ENCODE peak calls at places on chromosome X, in eight cellular contexts. B, C, O, N, K, E, D and V are unnamed samples.

GRCh38 chrX:74297766-74298165 is 6.2 kb upstream of the ZCCHC13 start:
- DNase-seq in B (no peak), C (no peak), O (no peak), N (no peak), K (no peak), E (no peak), D (no peak), V (no peak)

GRCh38 chrX:78329486-78329885 is 2.1 kb upstream of the CYSLTR1 start:
- DNase-seq in B (no peak), C (no peak), O (no peak), N (no peak), K (no peak), E (no peak), D (peak; percentile 31), V (no peak)

GRCh38 chrX:96211953-96212352 is 472.7 kb upstream of the DIAPH2 start:
- DNase-seq in B (no peak), C (no peak), O (no peak), N (no peak), K (no peak), E (no peak), D (no peak), V (no peak)

GRCh38 chrX:22699591-22700091 is 300.1 kb upstream of the DDX53 start:
- DNase-seq in B (no peak), C (no peak), O (no peak), N (peak; percentile 63), K (no peak), E (no peak), D (no peak), V (peak; percentile 84)

GRCh38 chrX:85004255-85004654 is 578 bp downstream of the APOOL start:
- DNase-seq in B (no peak), C (no peak), O (no peak), N (no peak), K (no peak), E (no peak), D (no peak), V (no peak)

GRCh38 chrX:125004799-125005198 is 314.9 kb upstream of the TEX13C start:
- DNase-seq in B (no peak), C (no peak), O (no peak), N (no peak), K (no peak), E (no peak), D (no peak), V (no peak)

GRCh38 chrX:85243155-85243554 is 424 bp downstream of the SATL1 start:
- DNase-seq in B (no peak), C (no peak), O (no peak), N (no peak), K (no peak), E (no peak), D (no peak), V (no peak)

GRCh38 chrX:119622356-119623232 is 16.4 kb upstream of the NKRF start:
- DNase-seq in B (no peak), C (no peak), O (peak; percentile 49), N (no peak), K (no peak), E (no peak), D (no peak), V (no peak)

GRCh38 chrX:67503004-67503403 is 40.8 kb upstream of the AR start:
- DNase-seq in B (no peak), C (no peak), O (no peak), N (no peak), K (no peak), E (no peak), D (no peak), V (no peak)

GRCh38 chrX:44874481-44875184 is 1.6 kb downstream of the KDM6A start:
- DNase-seq in B (no peak), C (no peak), O (peak; percentile 66), N (no peak), K (peak; percentile 25), E (no peak), D (peak; percentile 58), V (no peak)

GRCh38 chrX:77640702-77641101 is 145.3 kb downstream of the ATRX start:
- DNase-seq in B (no peak), C (no peak), O (no peak), N (no peak), K (no peak), E (no peak), D (no peak), V (no peak)

GRCh38 chrX:63929608-63930007 is 144.6 kb upstream of the ARHGEF9 start:
- DNase-seq in B (no peak), C (no peak), O (no peak), N (no peak), K (no peak), E (no peak), D (no peak), V (no peak)

DNA sequence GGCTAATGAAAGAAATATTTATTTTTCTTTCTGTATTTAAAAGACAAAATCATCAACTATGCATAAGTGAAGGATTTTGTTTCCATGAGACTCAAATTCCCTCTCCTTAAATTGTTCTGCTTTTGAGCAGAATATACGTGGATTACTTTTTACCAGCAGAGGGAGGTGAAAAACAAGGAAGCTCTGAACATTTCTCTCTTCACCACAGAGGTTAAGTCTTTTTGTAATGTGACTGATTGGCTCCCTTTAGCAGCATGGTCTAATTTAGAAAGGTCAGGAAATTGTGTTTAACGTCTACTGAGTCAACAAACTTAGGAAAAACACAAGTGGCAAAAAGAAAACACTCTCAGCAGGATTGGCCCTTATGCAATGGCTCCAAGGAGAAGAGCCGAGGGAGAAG is 55.1 kb upstream of the F9 start:
- DNase-seq in B (no peak), C (no peak), O (no peak), N (no peak), K (no peak), E (no peak), D (no peak), V (no peak)
- TF ChIP-seq CTCF in B (no peak), C (no peak), O (no peak), N (no peak), K (no peak), E (no peak), D (no peak), V (no peak)

GRCh38 chrX:135304741-135305140 is 4.5 kb upstream of the ETDC start:
- DNase-seq in B (no peak), C (no peak), O (no peak), N (no peak), K (no peak), E (no peak), D (no peak), V (no peak)

GRCh38 chrX:135302269-135302873 is 6.9 kb upstream of the ETDC start:
- DNase-seq in B (no peak), C (no peak), O (no peak), N (no peak), K (no peak), E (no peak), D (no peak), V (no peak)
- H3K27me3 ChIP-seq in B (no peaks in the 10 kb centered on the region), C (no peaks in the 10 kb centered on the region), O (no peaks in the 10 kb centered on the region), N (no peaks in the 10 kb centered on the region), K (peaks cover 2% of the 10 kb centered on the region), E (no peaks in the 10 kb centered on the region), D (no peaks in the 10 kb centered on the region), V (no peaks in the 10 kb centered on the region)

GRCh38 chrX:103918050-103918449 is 44.4 kb upstream of the TMSB15B start:
- DNase-seq in B (peak; percentile 28), C (peak; percentile 8), O (peak; percentile 59), N (peak; percentile 65), K (peak; percentile 64), E (peak; percentile 43), D (peak; percentile 53), V (no peak)
- TF ChIP-seq CTCF in B (peak; percentile 36), C (peak; percentile 24), O (peak; percentile 27), N (peak; percentile 33), K (peak; percentile 61), E (peak; percentile 48), D (no peak), V (peak; percentile 66)

DNA sequence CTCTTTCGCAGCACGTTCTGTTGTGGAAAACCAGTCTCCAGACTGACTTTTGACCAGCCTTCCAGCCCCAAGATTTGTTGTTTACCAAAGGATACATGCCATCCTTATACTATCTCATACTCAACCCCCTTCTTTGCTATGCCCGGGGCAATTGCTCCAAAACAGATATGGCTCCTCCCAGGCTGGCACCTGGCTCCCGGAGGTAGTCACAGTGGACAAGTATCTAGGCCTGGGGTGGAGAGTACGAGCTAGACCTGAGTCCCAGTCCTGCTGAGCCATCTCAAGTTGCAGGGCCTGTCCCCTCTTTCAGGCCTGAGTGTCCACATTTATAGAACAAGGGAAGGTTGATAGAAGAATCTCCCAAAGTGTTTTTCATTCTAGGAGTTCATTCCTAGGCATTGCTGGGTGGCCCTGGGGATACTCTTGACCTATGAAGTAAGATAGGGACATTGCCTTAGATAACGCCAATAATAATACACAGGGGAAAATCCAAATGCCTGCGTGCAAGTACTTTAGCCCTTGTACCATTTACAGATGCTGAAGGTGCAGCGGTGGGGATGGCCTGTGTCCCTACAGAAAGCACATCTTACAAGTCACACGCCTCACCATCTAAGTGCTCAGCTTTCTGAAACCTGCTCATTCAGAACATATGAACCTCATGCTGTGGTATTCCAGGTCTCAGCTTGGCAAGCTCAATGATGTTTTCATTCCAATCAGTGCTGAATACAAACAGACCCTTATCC is 136.7 kb upstream of the MAMLD1 start:
- DNase-seq in B (no peak), C (no peak), O (peak; percentile 7), N (no peak), K (no peak), E (no peak), D (no peak), V (no peak)
- H3K27me3 ChIP-seq in B (no peaks in the 10 kb centered on the region), C (no peaks in the 10 kb centered on the region), O (no peaks in the 10 kb centered on the region), N (no peaks in the 10 kb centered on the region), K (peaks cover 85% of the 10 kb centered on the region), E (no peaks in the 10 kb centered on the region), D (no peaks in the 10 kb centered on the region), V (no peaks in the 10 kb centered on the region)

GRCh38 chrX:131816551-131817136 is 206.5 kb upstream of the STK26 start:
- DNase-seq in B (peak; percentile 51), C (peak; percentile 30), O (peak; percentile 93), N (no peak), K (peak; percentile 59), E (no peak), D (peak; percentile 85), V (no peak)
- TF ChIP-seq CTCF in B (peak; percentile 64), C (peak; percentile 20), O (peak; percentile 29), N (peak; percentile 37), K (no peak), E (peak; percentile 28), D (peak; percentile 25), V (no peak)

DNA sequence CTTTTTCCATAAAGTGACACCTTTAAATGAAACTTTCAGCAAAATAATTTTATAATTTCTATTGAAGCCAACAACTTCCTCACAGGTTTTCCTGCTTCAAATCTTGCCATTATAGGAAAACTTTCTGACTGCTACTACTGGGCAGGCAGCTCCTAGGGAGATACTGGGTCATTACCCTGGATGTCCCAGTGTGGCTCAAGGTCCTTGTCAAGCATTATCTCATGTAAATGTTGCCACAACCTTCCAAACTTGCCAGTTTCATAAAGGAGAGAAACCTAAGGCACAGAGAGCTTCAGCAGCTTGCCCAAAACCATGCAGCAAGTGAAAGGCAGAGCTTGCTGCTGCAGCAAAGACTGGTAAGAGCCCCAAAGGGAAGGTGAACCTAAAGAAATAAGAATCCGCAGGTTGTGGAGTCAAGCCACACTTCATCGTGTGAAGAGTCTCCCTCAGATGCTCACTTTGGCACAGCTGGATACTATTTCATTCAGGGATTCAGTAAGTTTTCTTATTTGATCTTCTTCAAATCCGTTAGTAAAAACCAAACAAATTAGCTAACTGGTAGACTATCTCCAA is 2.4 kb downstream of the MPP1 start:
- DNase-seq in B (no peak), C (no peak), O (no peak), N (no peak), K (no peak), E (no peak), D (no peak), V (no peak)
- H3K27me3 ChIP-seq in B (no peaks in the 10 kb centered on the region), C (no peaks in the 10 kb centered on the region), O (no peaks in the 10 kb centered on the region), N (no peaks in the 10 kb centered on the region), K (peaks cover 7% of the 10 kb centered on the region), E (no peaks in the 10 kb centered on the region), D (no peaks in the 10 kb centered on the region), V (no peaks in the 10 kb centered on the region)

GRCh38 chrX:16743604-16744325 is 24.4 kb downstream of the SYAP1 start:
- DNase-seq in B (no peak), C (no peak), O (no peak), N (no peak), K (no peak), E (no peak), D (no peak), V (peak; percentile 49)
- TF ChIP-seq CTCF in B (no peak), C (no peak), O (no peak), N (no peak), K (no peak), E (no peak), D (no peak), V (peak; percentile 49)